ENCODE peak calls at places on chromosome 2, in four cellular contexts. N is GM12878, Q is HepG2, X is H1. A is an unnamed sample.

GRCh38 chr2:162795312-162795711 is 43.3 kb downstream of the KCNH7 start:
- DNase-seq in X (no peak), Q (peak; percentile 27), N (no peak), A (peak; percentile 8)

GRCh38 chr2:172985139-172985874 is 90.3 kb upstream of the MAP3K20 start:
- DNase-seq in Q (no peak), X (no peak), N (no peak), A (no peak)

GRCh38 chr2:23520256-23520655 is 135.3 kb downstream of the KLHL29 start:
- DNase-seq in N (no peak), X (no peak), Q (peak; percentile 90), A (peak; percentile 52)

GRCh38 chr2:223526106-223526505 is 76.1 kb downstream of the SCG2 start:
- DNase-seq in Q (no peak), X (no peak), N (no peak), A (no peak)

GRCh38 chr2:25311866-25312575 is 29.7 kb downstream of the DNMT3A start:
- DNase-seq in N (no peak), Q (no peak), X (no peak), A (no peak)

GRCh38 chr2:11388262-11389047 is 44.0 kb upstream of the ROCK2 start:
- DNase-seq in X (no peak), N (no peak), Q (no peak), A (no peak)

GRCh38 chr2:127343277-127343676 is 44.5 kb downstream of the MAP3K2 start:
- DNase-seq in X (no peak), Q (peak; percentile 20), N (no peak), A (no peak)

GRCh38 chr2:235666240-235666781 is 172.5 kb downstream of the AGAP1 start:
- DNase-seq in N (no peak), X (no peak), Q (peak; percentile 77), A (peak; percentile 75)

GRCh38 chr2:235611337-235611736 is 117.5 kb downstream of the AGAP1 start:
- DNase-seq in X (no peak), N (no peak), Q (no peak), A (no peak)

GRCh38 chr2:118047273-118047898 is 33.5 kb upstream of the CCDC93 start:
- DNase-seq in Q (no peak), X (no peak), N (no peak), A (no peak)

GRCh38 chr2:223396993-223397392 is 205.2 kb downstream of the SCG2 start:
- DNase-seq in X (no peak), N (no peak), Q (no peak), A (no peak)

GRCh38 chr2:71474116-71474743 is 20.9 kb downstream of the DYSF start:
- DNase-seq in Q (no peak), X (no peak), N (no peak), A (no peak)

GRCh38 chr2:127653421-127654083 is 7.6 kb downstream of the GPR17 start:
- DNase-seq in N (no peak), Q (no peak), X (no peak), A (no peak)

GRCh38 chr2:46036929-46037328 is 260.3 kb upstream of the EPAS1 start:
- DNase-seq in Q (no peak), X (no peak), N (no peak), A (no peak)

GRCh38 chr2:241036397-241036963 is 38.1 kb downstream of the SNED1 start:
- DNase-seq in N (peak; percentile 44), X (no peak), Q (peak; percentile 20), A (no peak)

GRCh38 chr2:50674876-50675275 is 357.1 kb downstream of the NRXN1 start:
- DNase-seq in X (peak; percentile 29), Q (peak; percentile 9), N (no peak), A (no peak)

GRCh38 chr2:158457826-158458616 is 1.3 kb downstream of the PKP4 start:
- DNase-seq in N (no peak), Q (peak; percentile 95), X (peak; percentile 56), A (peak; percentile 80)

GRCh38 chr2:196125596-196125995 is 45.8 kb downstream of the STK17B start:
- DNase-seq in N (no peak), X (no peak), Q (no peak), A (peak; percentile 70)

GRCh38 chr2:130823886-130824491 is 12.7 kb upstream of the ARHGEF4 start:
- DNase-seq in N (peak; percentile 51), Q (no peak), X (no peak), A (no peak)

GRCh38 chr2:65075605-65076344 is 19.6 kb downstream of the CEP68 start:
- DNase-seq in X (no peak), N (no peak), Q (peak; percentile 30), A (no peak)

GRCh38 chr2:234548720-234549420 is 52.0 kb upstream of the ARL4C start:
- DNase-seq in N (no peak), X (no peak), Q (no peak), A (no peak)

GRCh38 chr2:137964066-137964858 is at the start of gene HNMT:
- DNase-seq in Q (peak; percentile 100), X (no peak), N (no peak), A (no peak)

GRCh38 chr2:229235136-229235914 is 35.8 kb downstream of the PID1 start:
- DNase-seq in N (no peak), Q (no peak), X (no peak), A (no peak)

GRCh38 chr2:51258301-51258700 is 226.4 kb upstream of the NRXN1 start:
- DNase-seq in N (no peak), Q (no peak), X (no peak), A (no peak)

GRCh38 chr2:15765686-15766302 is 174.1 kb downstream of the DDX1 start:
- DNase-seq in X (no peak), N (no peak), Q (no peak), A (no peak)

GRCh38 chr2:1553671-1554295 is 140.5 kb downstream of the TPO start:
- DNase-seq in Q (no peak), X (no peak), N (no peak), A (no peak)

GRCh38 chr2:81901017-81901416 is 1596.5 kb upstream of the LRRTM1 start:
- DNase-seq in Q (no peak), N (no peak), X (no peak), A (no peak)

GRCh38 chr2:1799174-1799573 is 54.9 kb upstream of the PXDN start:
- DNase-seq in N (no peak), X (no peak), Q (no peak), A (no peak)

GRCh38 chr2:234839285-234839684 is 112.5 kb upstream of the SH3BP4 start:
- DNase-seq in X (no peak), Q (peak; percentile 64), N (no peak), A (no peak)

GRCh38 chr2:68831688-68832087 is 39.5 kb downstream of the BMP10 start:
- DNase-seq in N (no peak), Q (no peak), X (no peak), A (no peak)

GRCh38 chr2:156532989-156533388 is 96.8 kb downstream of the GPD2 start:
- DNase-seq in X (no peak), Q (no peak), N (no peak), A (no peak)

GRCh38 chr2:174235680-174236079 is 12.7 kb downstream of the OLA1 start:
- DNase-seq in N (no peak), X (no peak), Q (no peak), A (no peak)

GRCh38 chr2:236743623-236744280 is 174.1 kb downstream of the ACKR3 start:
- DNase-seq in Q (no peak), X (no peak), N (no peak), A (no peak)

GRCh38 chr2:219724628-219725027 is 97.2 kb downstream of the SLC4A3 start:
- DNase-seq in X (no peak), Q (peak; percentile 35), N (no peak), A (no peak)

DNA sequence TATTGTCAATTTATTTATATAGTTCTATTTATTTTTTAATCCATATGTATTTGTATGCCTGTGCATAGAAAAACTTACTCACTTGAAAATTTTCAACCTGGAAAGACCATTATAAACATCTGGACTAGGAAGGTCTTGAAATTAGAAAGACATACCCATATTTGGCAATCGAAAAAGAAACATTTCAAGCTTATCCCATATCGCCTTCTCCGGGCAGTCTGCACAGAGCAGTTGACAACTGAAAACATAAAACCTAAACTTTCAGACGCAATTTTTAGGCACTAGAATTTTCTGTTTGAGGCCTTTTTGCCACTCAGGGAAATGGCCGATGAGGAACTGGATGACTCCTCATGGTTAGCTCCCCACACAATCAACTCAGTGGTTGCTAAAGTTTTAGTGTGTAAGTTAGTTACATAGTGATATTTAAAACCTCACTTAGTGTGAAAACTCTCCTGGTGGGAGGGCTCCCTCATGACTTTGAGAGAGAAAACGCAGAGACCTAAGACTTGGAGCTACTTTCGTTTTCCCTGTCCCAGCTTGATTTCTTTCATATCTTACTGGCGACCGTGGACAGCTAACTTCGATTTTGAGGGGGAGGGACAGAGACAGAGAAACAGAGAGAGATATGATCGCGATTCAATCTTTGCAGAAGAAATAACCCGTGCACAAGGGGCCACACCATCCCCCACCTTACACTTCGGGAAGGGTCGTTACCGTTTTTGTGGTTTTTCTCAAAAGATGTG is 3.2 kb upstream of the HOXD12 start:
- DNase-seq in X (no peak), Q (no peak), N (no peak), A (no peak)
- H3K4me3 ChIP-seq in X (peak overlapping the region; percentile 1), Q (peak overlapping the region; percentile 75), N (peak overlapping the region; percentile 44), A (peak overlapping the region; percentile 41)

GRCh38 chr2:9918275-9918674 is 33.2 kb upstream of the GRHL1 start:
- DNase-seq in Q (no peak), N (no peak), X (no peak), A (no peak)
- TF ChIP-seq ZNF274 in Q (no peak), N (no peak), X (no peak), A (no peak)

DNA sequence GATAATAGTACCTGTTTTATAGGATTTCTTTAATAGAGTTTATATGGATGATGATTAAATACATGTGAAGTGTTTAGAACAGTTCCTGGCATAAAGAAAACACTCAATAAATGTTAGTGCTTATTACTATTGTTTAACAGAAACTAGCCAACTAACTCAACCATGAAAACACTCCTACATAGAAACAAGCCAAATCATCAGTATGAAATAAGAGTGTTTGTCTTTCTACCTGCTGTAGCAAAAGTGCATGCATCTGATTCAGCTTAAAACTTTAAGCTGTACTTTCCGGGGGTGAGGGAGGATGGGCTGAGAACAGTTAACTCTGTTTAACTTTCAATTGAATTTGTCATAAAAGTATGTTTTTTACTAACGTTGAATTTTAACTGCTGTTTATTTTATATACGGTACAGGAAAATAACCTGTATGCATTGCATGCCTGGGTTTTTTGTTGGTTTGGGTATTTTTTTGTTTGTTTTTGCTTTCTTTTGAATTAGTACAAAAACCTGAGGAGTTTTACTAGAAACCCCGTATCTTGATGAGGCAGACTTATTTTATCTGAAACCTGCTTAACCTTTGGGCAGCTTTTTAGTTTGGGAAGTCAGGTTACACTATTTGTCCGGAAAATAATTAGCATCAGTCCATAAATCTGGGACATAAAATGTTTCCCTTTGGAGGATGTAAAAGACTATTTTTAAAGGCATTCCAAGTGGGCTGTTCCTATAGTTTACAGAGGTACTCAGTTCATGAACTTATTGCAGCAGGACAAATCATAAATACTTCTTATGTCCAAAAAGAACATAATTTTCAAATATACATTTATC is 6.5 kb downstream of the HTR2B start:
- DNase-seq in Q (no peak), N (no peak), X (no peak), A (no peak)
- TF ChIP-seq SUZ12 in Q (no peak), N (no peak), X (no peak), A (no peak)

DNA sequence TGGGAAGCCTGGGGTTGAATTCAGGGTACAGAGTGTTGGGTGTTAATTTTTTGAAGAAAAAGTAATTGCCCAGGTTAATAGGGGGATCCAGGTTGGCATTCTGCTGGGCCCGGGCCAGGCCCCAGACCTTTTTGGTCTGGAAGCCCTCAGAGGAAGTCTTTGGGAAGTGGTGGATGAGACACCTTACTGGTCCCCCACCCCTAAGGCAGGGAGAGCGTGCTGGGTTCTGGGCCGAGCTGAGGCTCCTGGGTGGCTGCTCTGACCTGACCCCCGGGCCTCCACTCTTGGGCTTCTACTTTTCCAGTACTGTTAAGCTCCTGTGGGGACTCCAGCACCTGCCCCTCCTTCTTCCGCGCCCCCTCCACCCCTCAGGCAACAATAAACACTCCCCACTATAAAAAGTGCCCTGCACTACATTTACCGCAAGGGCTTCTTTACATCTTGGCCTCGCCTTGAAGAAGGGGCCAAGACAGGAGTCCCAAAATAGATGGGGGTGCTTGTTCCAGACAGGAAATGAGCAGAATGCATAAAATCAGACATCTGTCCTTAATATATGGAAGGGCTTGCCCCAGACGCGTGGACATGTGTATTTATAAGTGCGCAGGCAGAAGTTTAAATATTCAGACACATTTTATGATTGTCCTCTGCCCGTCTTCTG is 677 bp upstream of the HOXD3 start:
- DNase-seq in N (no peak), Q (no peak), X (no peak), A (no peak)
- H3K4me3 ChIP-seq in N (no peak overlapping the region), Q (no peak overlapping the region), X (no peak overlapping the region), A (no peak overlapping the region)